ENCODE peak calls at places on chromosomes 12 and 14, in eight cellular contexts. R is lower leg skin; I is stimulated activated CD4-positive, alpha-beta T cell treated with anti-CD3 and anti-CD28 coated beads, Interleukin-12 subunit alpha, Interleukin-12 subunit beta, amount 100 ng/mL, for 4 hours; K is hypothalamus; T is heart left ventricle; D is activated T-helper 1 cell treated with anti-CD3 and anti-CD28 coated beads, Interleukin-12 subunit alpha, Interleukin-12 subunit beta, Interleukin-2, Interleukin-4 antibody, amounts not matched to agents 30 ng/mL and 10 ng/mL and 1 ng/mL, durations not matched to agents 14 hours and 24 hours and 36 hours; P is A172; S is osteoblast. U is an unnamed sample.

GRCh38 chr12:50017047-50017446 is 8.2 kb downstream of the RACGAP1 start:
- DNase-seq in R (peak), I (no peak), K (peak), T (no peak), D (no peak), P (peak), S (peak), U (no peak)

GRCh38 chr14:104239185-104239775 is 100.9 kb downstream of the KIF26A start:
- DNase-seq in R (peak), I (no peak), K (no peak), T (no peak), D (no peak), P (no peak), S (peak), U (no peak)

GRCh38 chr12:130846386-130846785 is 7.3 kb upstream of the STX2 start:
- DNase-seq in R (no peak), I (no peak), K (no peak), T (no peak), D (no peak), P (no peak), S (no peak), U (no peak)

GRCh38 chr12:120497524-120498150 is 1.7 kb downstream of the DYNLL1 start:
- DNase-seq in R (no peak), I (no peak), K (no peak), T (no peak), D (no peak), P (no peak), S (peak), U (no peak)

GRCh38 chr14:51780741-51781140 is 79.7 kb upstream of the GNG2 start:
- DNase-seq in R (no peak), I (no peak), K (no peak), T (no peak), D (no peak), P (peak), S (no peak), U (no peak)

GRCh38 chr12:51822956-51823355 is 25.6 kb downstream of the FIGNL2 start:
- DNase-seq in R (no peak), I (no peak), K (no peak), T (no peak), D (no peak), P (no peak), S (peak), U (no peak)

GRCh38 chr12:113724703-113725556 is 241.2 kb downstream of the RBM19 start:
- DNase-seq in R (peak), I (no peak), K (no peak), T (no peak), D (no peak), P (no peak), S (no peak), U (no peak)

GRCh38 chr12:56469007-56469930 is 891 bp downstream of the SPRYD4 start:
- DNase-seq in R (no peak), I (no peak), K (peak), T (no peak), D (no peak), P (no peak), S (peak), U (no peak)

GRCh38 chr12:104763163-104763805 is 194.8 kb downstream of the SLC41A2 start:
- DNase-seq in R (peak), I (no peak), K (no peak), T (no peak), D (no peak), P (peak), S (no peak), U (no peak)

GRCh38 chr14:72543325-72543724 is 350.6 kb downstream of the DPF3 start:
- DNase-seq in R (no peak), I (no peak), K (no peak), T (no peak), D (no peak), P (no peak), S (peak), U (no peak)

GRCh38 chr14:25431211-25432076 is 381.5 kb upstream of the STXBP6 start:
- DNase-seq in R (no peak), I (no peak), K (no peak), T (no peak), D (no peak), P (no peak), S (peak), U (no peak)